ENCODE peak calls at places on chromosomes 6 and 20, in eight cellular contexts. T is tibial nerve, R is adrenal gland, C is HCT116, P is GM12891, D is breast epithelium, U is spleen, V is transverse colon. L is an unnamed sample.

GRCh38 chr20:61099786-61100185 is 152.3 kb upstream of the CDH4 start:
- DNase-seq in T (no peak), U (no peak), R (no peak), V (no peak), D (no peak), P (no peak), C (no peak), L (no peak)

GRCh38 chr6:152598421-152598820 is 38.7 kb downstream of the SYNE1 start:
- DNase-seq in U (no peak), T (no peak), R (no peak), V (no peak), C (no peak), D (no peak), P (no peak), L (no peak)

GRCh38 chr6:28315628-28316027 is 20.3 kb downstream of the ZSCAN31 start:
- DNase-seq in T (no peak), V (no peak), U (no peak), P (no peak), C (no peak), D (no peak), R (no peak), L (no peak)

GRCh38 chr20:3805594-3806264 is 9.6 kb downstream of the CDC25B start:
- DNase-seq in T (no peak), P (no peak), U (peak), R (no peak), D (no peak), C (no peak), V (no peak), L (no peak)

GRCh38 chr6:107115695-107116327 is 496 bp upstream of the BEND3 start:
- DNase-seq in C (no peak), D (no peak), U (peak), T (no peak), R (peak), V (peak), P (peak), L (no peak)

GRCh38 chr20:59157961-59158541 is 5.6 kb upstream of the ZNF831 start:
- DNase-seq in D (no peak), C (no peak), P (no peak), T (no peak), V (no peak), R (no peak), U (no peak), L (no peak)

GRCh38 chr20:63580796-63581461 is 6.9 kb upstream of the HELZ2 start:
- DNase-seq in U (peak), P (peak), T (no peak), D (no peak), V (peak), R (no peak), C (peak), L (no peak)

GRCh38 chr6:56091159-56091869 is 156.1 kb downstream of the COL21A1 start:
- DNase-seq in C (peak), D (no peak), P (no peak), T (no peak), U (no peak), R (no peak), V (no peak), L (no peak)

GRCh38 chr6:48917233-48917632 is 545.8 kb downstream of the MMUT start:
- DNase-seq in R (no peak), C (no peak), D (no peak), V (no peak), U (no peak), T (no peak), P (no peak), L (no peak)

GRCh38 chr6:167097770-167098169 is 25.1 kb upstream of the CCR6 start:
- DNase-seq in R (no peak), C (no peak), V (no peak), P (no peak), U (no peak), D (no peak), T (no peak), L (no peak)

GRCh38 chr20:4383966-4384365 is 337.7 kb upstream of the PRND start:
- DNase-seq in T (no peak), C (no peak), D (no peak), U (no peak), R (no peak), P (no peak), V (no peak), L (no peak)

GRCh38 chr6:151409260-151409659 is 17.9 kb upstream of the ZBTB2 start:
- DNase-seq in R (no peak), T (no peak), V (no peak), D (no peak), P (no peak), U (no peak), C (no peak), L (no peak)

GRCh38 chr6:71496018-71496800 is 207.6 kb downstream of the OGFRL1 start:
- DNase-seq in R (no peak), P (peak), V (peak), D (no peak), C (no peak), U (no peak), T (no peak), L (no peak)

GRCh38 chr20:1876217-1876921 is 18.8 kb upstream of the SIRPA start:
- DNase-seq in C (no peak), P (no peak), U (no peak), T (no peak), D (no peak), V (no peak), R (no peak), L (no peak)

GRCh38 chr20:12358006-12358654 is 440.4 kb downstream of the BTBD3 start:
- DNase-seq in R (no peak), T (no peak), P (no peak), U (no peak), V (no peak), D (no peak), C (no peak), L (no peak)

GRCh38 chr6:69696273-69696672 is 100.5 kb downstream of the LMBRD1 start:
- DNase-seq in C (peak), P (no peak), T (no peak), D (no peak), U (no peak), V (no peak), R (no peak), L (no peak)

GRCh38 chr6:45590751-45591184 is 213.0 kb upstream of the SUPT3H start:
- DNase-seq in V (no peak), P (no peak), T (no peak), D (no peak), R (no peak), C (no peak), U (no peak), L (no peak)

GRCh38 chr6:163579111-163579879 is 164.8 kb downstream of the QKI start:
- DNase-seq in D (no peak), U (no peak), R (no peak), T (no peak), C (no peak), V (no peak), P (no peak), L (peak)

GRCh38 chr20:37627060-37627766 is 66.6 kb upstream of the CTNNBL1 start:
- DNase-seq in U (no peak), T (no peak), P (peak), D (no peak), R (peak), V (no peak), C (peak), L (no peak)

GRCh38 chr20:51487076-51487475 is 55.4 kb downstream of the NFATC2 start:
- DNase-seq in T (no peak), P (no peak), R (no peak), V (no peak), C (no peak), U (peak), D (peak), L (no peak)

GRCh38 chr6:169231790-169232506 is 21.7 kb downstream of the THBS2 start:
- DNase-seq in U (no peak), V (no peak), C (no peak), P (no peak), T (no peak), D (no peak), R (peak), L (no peak)

GRCh38 chr6:4358414-4359107 is 223.2 kb upstream of the ECI2 start:
- DNase-seq in P (no peak), D (peak), R (peak), C (peak), T (peak), U (peak), V (peak), L (peak)
- TF ChIP-seq POLR2A in P (no peak), D (no peak), R (peak), C (no peak), T (no peak), U (no peak), V (peak), L (peak)

GRCh38 chr6:12324741-12325140 is 34.6 kb downstream of the EDN1 start:
- DNase-seq in U (no peak), D (no peak), V (no peak), C (peak), P (no peak), R (no peak), T (no peak), L (no peak)
- TF ChIP-seq POLR2A in U (no peak), D (no peak), V (no peak), C (no peak), P (no peak), R (no peak), T (no peak), L (no peak)

DNA sequence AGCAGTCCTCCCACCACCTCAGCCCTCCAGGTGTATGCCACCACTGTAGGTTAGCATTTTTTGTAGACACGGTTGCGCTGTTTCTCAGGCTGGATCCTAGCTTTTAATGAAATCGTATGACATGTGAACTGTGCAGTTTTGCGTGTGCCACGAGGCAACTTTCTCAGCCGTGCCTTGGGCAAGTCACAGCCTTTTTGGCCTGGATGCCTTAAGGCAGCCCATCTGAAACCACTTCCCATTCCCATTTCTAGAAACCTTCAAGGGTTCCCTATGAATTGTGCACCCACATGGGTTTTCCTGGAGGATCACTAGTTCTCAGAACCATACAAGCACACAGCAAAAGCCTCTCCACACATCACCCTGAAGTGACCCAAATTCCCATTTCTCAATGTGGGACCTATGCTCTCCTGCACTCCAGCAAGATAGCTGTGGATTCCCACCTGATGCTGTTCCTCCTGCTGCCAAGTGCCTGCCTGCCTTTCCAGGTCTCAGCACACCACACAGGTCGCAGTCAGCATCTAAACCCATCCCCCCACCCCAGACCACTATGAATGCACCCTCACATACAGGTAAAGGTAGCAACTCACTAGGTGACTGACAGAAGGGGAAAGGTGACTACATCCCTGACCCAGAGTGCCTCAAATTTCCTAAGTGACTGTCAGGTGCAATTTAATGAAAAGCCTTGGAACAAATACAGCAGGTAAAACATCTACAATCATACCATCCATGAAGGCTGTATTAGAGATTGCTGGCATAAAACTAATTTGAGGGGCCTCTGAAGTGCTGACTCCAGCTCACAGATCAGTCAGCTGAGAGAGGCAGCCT is 28.8 kb downstream of the SNX5 start:
- DNase-seq in T (no peak), D (no peak), C (no peak), U (no peak), P (no peak), V (no peak), R (no peak), L (no peak)
- TF ChIP-seq POLR2A in T (no peak), D (no peak), C (no peak), U (no peak), P (peak), V (no peak), R (no peak), L (no peak)

GRCh38 chr6:63458480-63459115 is 113.7 kb upstream of the LOC128125822 start:
- DNase-seq in R (no peak), P (no peak), D (no peak), C (no peak), T (no peak), V (no peak), U (no peak), L (no peak)
- TF ChIP-seq POLR2A in R (no peak), P (no peak), D (no peak), C (no peak), T (no peak), V (no peak), U (no peak), L (no peak)

DNA sequence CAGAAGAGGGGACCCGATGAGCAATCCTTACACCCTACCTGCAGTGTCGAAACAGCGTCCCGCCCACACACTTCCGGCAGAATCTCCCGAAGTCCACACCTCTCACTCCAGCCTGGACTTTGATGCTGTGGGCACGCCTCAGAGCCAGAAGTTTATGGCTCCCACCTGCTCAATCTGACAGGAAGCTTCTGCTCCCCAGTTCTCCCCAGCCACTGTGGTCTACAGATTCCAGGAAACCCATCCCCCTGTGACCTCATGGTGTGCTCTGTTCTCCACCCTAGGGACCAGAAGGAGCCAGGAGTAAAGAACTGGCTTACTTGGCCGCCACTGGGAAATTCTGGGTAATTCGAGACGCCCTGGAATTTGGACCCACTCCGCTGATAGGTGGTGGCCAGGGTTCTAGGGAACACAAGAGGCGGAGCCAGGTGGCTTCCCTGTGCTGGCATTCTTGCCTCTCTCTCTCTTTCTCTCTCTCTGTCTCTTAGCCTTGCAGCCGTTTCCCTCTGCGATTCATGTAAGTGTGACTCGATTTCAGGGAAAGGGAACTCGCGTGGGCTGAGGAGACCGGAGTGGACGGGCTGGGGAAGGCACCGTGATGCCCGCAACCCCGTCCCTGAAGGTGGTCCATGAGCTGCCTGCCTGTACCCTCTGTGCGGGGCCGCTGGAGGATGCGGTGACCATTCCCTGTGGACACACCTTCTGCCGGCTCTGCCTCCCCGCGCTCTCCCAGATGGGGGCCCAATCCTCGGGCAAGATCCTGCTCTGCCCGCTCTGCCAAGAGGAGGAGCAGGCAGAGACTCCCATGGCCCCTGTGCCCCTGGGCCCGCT is at the start of gene TRIM15:
- DNase-seq in V (peak), C (peak), P (no peak), U (no peak), R (no peak), T (no peak), D (no peak), L (no peak)
- TF ChIP-seq POLR2A in V (peak), C (no peak), P (no peak), U (no peak), R (no peak), T (no peak), D (no peak), L (no peak)

GRCh38 chr6:112043032-112044007 is 10.6 kb upstream of the CCN6 start:
- DNase-seq in U (peak), C (peak), R (peak), T (peak), P (peak), V (peak), D (peak), L (peak)
- TF ChIP-seq POLR2A in U (no peak), C (peak), R (no peak), T (no peak), P (peak), V (peak), D (no peak), L (no peak)

DNA sequence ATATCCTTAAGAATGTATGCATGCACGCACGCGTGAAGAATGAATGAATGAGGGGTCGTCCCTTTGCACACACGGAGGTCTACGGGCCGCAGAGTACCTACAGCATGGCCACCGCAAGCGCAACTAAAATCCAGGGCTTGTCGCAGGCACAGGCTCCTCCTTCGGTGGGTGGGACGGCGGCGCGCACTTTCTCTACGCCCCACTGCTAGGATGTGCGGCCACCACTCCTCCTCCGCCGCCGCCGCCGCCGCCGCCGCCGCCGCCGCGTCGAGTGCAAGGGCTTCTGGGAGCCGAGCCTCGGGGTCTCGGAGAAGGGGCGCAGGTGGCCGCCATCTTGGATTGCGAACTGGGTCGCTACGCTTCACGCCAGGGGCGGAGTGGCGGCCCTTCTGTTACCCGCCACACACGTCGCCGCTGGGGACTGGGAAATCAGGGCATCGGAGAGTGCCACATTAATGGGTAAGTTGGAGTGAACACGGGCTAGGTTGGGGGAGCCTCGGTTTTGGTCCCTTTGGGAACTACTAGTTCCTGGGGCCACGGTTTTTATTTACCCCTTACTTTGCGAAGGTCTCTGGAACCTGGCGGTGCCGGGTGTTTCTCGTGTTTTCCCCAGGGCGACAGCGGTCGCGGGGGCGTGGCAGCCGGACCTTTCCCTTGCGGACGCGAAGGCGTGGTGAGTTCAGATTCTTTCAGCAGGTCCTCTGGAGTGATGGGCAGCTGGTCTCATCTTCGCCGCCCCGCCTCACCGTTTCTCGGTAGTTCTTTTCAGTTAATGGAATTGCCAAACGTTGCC is at the start of gene KPNA5:
- DNase-seq in C (peak), P (peak), D (peak), U (peak), T (peak), V (peak), R (peak), L (peak)
- TF ChIP-seq POLR2A in C (peak), P (peak), D (peak), U (no peak), T (peak), V (peak), R (no peak), L (peak)

DNA sequence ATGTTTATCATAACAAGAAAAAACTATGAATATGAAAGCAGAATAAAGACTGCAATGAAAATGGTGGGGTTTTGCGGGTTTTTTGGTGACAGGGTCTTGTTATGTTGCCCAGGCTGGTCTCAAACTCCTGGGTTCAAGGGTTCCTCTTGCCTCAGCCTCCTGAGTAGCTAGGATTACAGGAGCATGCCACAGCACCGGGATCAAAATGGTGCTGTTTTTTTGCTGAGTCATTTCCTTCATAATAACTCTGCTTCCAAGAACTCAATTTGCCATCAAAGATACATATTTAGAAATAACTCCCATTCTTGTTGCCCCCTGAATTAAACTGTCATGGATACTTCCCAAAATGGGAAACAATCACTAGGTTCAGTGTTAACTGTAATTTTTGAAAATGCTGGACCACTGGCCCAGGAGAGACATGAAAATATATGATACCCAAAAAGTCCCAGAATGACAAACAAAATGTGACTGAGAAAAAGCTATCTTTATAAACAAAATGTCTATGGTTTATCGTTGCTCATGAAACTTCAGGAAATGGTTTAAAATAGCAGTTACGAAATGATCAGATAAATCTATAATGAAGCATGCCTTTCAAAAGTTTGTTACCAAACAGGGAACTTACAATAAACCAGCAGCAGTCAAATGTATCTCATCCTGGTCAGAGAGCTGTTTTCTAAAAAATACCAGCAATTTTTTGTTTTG is 32.1 kb downstream of the ILRUN start:
- DNase-seq in D (no peak), P (no peak), R (no peak), C (no peak), T (no peak), U (no peak), V (no peak), L (no peak)
- TF ChIP-seq POLR2A in D (no peak), P (no peak), R (no peak), C (no peak), T (no peak), U (no peak), V (no peak), L (no peak)

DNA sequence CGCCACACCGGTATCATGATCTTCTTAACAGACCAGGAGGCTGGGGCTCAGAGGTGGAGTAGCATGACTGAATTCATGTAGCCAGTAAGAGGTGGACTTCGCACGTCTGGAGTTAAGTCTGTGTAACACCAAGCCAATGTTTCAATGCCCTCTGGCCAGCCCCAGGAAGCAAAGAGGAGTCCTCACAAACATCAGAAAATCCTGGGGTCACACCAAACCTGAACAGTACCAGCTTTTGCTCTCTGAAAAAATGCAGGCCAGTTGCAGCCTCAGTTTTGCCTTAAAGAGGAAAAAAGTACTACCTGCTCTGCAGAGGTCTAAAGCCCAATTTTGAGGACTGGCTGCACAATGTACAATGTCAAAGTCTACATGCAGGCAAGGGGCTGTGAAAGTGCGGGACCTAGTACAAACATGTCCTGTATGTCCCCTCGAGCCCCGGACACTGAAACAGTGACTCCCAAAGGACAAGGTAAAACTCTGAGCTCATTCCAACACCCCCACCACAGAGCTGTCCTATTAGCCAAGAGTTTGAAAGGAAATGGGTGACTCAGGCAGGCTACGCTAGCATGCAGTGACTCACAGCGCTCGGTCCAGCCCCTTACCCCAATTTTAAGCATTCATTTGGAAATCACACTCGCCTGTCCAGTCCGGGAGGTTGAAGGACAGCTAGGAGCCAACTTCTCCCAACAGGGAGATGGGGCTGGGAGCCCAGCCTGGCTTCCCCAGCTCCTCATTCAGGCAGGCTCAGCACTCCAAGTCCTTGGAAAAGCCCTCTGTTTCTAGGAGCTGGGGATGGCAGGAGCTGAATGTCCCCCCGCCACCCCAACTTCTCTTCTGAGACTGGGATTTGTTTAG is 4.1 kb downstream of the SDC4 start:
- DNase-seq in D (peak), R (peak), P (no peak), U (no peak), V (peak), C (peak), T (no peak), L (peak)
- TF ChIP-seq POLR2A in D (peak), R (peak), P (no peak), U (no peak), V (peak), C (no peak), T (peak), L (peak)